ENCODE peak calls at places on chromosomes 2 and 18, in seven cellular contexts. K is adrenal gland, N is A549, C is WERI-Rb-1, Q is GM23248, J is substantia nigra, A is right cardiac atrium. P is an unnamed sample.

GRCh38 chr18:9613550-9614400 is 584 bp downstream of the PPP4R1 start:
- DNase-seq in K (peak), N (no peak), C (peak), Q (peak), J (peak), A (peak), P (peak)

GRCh38 chr2:71453404-71454220 is at the start of gene DYSF:
- DNase-seq in K (peak), N (no peak), C (no peak), Q (peak), J (no peak), A (peak), P (peak)

GRCh38 chr2:128379021-128380005 is 60.6 kb upstream of the HS6ST1 start:
- DNase-seq in K (peak), N (no peak), C (no peak), Q (peak), J (no peak), A (peak), P (no peak)

GRCh38 chr18:9944805-9945204 is 31.0 kb downstream of the VAPA start:
- DNase-seq in K (no peak), N (no peak), C (no peak), Q (no peak), J (no peak), A (no peak), P (no peak)

GRCh38 chr18:24534271-24534670 is 73.8 kb downstream of the HRH4 start:
- DNase-seq in K (no peak), N (no peak), C (peak), Q (no peak), J (no peak), A (no peak), P (no peak)

GRCh38 chr2:5524551-5524950 is 167.6 kb upstream of the SOX11 start:
- DNase-seq in K (no peak), N (no peak), C (no peak), Q (no peak), J (no peak), A (no peak), P (no peak)

GRCh38 chr18:49174478-49174877 is 223.7 kb upstream of the SMAD7 start:
- DNase-seq in K (no peak), N (no peak), C (no peak), Q (peak), J (no peak), A (no peak), P (no peak)

GRCh38 chr2:129764376-129765325 is 214.8 kb upstream of the RAB6C start:
- DNase-seq in K (no peak), N (no peak), C (peak), Q (no peak), J (no peak), A (no peak), P (no peak)

GRCh38 chr2:160463245-160463644 is 30.4 kb downstream of the RBMS1 start:
- DNase-seq in K (no peak), N (no peak), C (no peak), Q (no peak), J (no peak), A (no peak), P (no peak)

GRCh38 chr2:43519711-43520221 is 76.1 kb downstream of the THADA start:
- DNase-seq in K (no peak), N (no peak), C (no peak), Q (peak), J (no peak), A (no peak), P (no peak)

GRCh38 chr2:229642371-229642770 is 72.0 kb downstream of the DNER start:
- DNase-seq in K (peak), N (no peak), C (no peak), Q (no peak), J (no peak), A (peak), P (no peak)

GRCh38 chr2:29963972-29964570 is 42.7 kb upstream of the ALK start:
- DNase-seq in K (no peak), N (no peak), C (no peak), Q (no peak), J (no peak), A (no peak), P (no peak)

GRCh38 chr2:227848146-227848545 is 23.3 kb upstream of the DAW1 start:
- DNase-seq in K (no peak), N (no peak), C (no peak), Q (no peak), J (no peak), A (no peak), P (no peak)

GRCh38 chr2:17539596-17539992 is 902 bp upstream of the VSNL1 start:
- DNase-seq in K (peak), N (no peak), C (peak), Q (peak), J (no peak), A (peak), P (no peak)

GRCh38 chr18:61474918-61475317 is 141.7 kb downstream of the CDH20 start:
- DNase-seq in K (no peak), N (no peak), C (no peak), Q (no peak), J (no peak), A (no peak), P (no peak)

GRCh38 chr2:142755191-142755590 is 122.3 kb upstream of the KYNU start:
- DNase-seq in K (no peak), N (no peak), C (no peak), Q (no peak), J (no peak), A (no peak), P (no peak)

GRCh38 chr2:131056204-131056975 is 36.9 kb downstream of the FAM168B start:
- DNase-seq in K (peak), N (no peak), C (no peak), Q (peak), J (no peak), A (no peak), P (no peak)

DNA sequence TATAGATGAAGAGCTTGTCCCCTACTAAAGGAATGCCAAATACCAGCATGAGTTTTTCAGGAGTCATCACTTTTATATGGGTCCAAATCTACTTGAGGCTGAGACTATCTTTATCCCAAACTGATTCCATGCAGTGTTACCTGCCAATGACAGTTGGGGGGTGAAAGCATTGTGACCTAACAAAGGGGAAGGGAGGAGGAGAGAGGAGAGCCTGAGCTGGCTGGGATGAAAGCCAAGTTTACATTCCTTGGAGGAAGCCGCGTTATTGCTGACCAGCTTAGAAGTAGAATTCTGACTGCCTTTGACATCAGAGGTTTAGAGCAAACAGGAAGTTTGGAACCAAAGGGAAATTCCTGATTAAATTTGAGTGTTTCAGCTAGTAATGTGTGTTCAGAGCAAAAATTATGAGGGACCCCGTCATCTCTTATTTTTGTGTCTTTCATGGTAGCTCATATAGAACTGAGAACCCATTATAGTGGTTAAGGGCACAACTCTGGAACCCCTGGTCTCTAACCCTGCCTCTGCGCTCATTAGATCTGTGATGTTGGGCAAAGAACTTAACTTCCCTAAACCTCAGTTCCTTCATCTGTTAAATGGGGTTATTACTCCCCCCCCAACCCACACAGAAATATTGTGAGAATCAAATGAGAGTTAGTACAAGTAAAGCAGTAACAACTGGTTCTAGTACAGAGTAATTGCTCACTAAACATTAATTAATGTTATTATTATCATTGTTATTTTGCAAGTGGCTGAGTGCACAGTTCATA is 199.3 kb upstream of the EPAS1 start:
- DNase-seq in K (peak), N (peak), C (no peak), Q (peak), J (no peak), A (peak), P (peak)
- H3K27ac ChIP-seq in K (peak), N (peak), C (no peak), Q (peak), J (no peak), A (peak), P (peak)

GRCh38 chr2:100416939-100417744 is at the start of gene CHST10:
- DNase-seq in K (peak), N (peak), C (peak), Q (peak), J (peak), A (peak), P (peak)
- H3K27ac ChIP-seq in K (peak), N (peak), C (peak), Q (no peak), J (peak), A (peak), P (peak)

DNA sequence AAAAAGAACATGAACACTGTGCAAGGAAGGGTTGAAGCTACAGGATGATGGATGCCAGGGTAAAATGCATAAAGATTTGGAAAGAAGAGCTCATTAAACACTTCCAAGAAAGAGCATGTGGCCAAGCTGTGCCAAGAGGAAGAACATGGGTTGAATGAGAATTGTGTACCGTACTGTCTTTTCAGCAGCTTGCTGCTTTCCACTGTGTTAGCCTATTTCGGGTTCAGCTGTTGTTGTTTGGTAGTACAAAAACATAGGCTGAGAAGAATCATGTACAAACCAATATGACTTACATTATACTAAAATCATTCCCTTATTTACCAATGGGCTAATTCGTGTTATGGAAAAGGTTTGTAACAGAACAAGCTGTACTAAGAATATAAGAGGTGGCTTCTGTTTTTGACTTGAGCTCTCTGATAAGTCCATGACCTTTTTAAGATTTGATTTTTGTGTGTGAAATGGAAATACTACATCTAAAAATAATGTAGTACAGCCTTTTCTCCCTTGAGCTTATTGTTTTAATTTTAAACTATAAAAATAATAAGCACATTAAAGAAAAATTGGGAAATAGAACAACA is 188.3 kb upstream of the STON1 start:
- DNase-seq in K (no peak), N (no peak), C (no peak), Q (no peak), J (no peak), A (no peak), P (no peak)
- H3K27ac ChIP-seq in K (peak), N (peak), C (no peak), Q (no peak), J (peak), A (peak), P (peak)

DNA sequence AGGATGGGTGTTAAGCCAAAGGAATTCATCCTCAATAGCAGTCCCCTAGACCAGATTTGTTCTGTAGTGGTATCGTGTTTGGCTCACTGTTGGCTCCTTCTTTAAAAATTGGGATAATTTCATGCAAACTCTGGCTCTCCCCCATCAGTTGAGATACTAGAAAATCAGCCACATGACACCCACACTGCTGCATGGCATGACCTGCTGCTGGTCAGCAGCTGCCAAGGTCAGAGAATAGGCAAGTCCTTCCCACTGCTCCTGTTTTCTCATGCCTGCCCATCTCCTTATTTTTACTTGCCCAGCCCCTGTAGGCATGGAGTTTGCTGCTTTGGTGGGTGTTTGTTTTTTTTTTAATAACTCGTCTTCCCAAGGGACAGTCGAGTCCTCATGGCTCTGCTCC is 1.0 kb upstream of the SNRNP200 start:
- DNase-seq in K (no peak), N (no peak), C (no peak), Q (peak), J (no peak), A (no peak), P (no peak)
- H3K27ac ChIP-seq in K (no peak), N (peak), C (peak), Q (no peak), J (no peak), A (peak), P (no peak)

GRCh38 chr18:63253018-63253417 is 66.6 kb downstream of the BCL2 start:
- DNase-seq in K (no peak), N (no peak), C (no peak), Q (no peak), J (no peak), A (no peak), P (no peak)
- H3K27ac ChIP-seq in K (no peak), N (no peak), C (no peak), Q (no peak), J (no peak), A (no peak), P (peak)

DNA sequence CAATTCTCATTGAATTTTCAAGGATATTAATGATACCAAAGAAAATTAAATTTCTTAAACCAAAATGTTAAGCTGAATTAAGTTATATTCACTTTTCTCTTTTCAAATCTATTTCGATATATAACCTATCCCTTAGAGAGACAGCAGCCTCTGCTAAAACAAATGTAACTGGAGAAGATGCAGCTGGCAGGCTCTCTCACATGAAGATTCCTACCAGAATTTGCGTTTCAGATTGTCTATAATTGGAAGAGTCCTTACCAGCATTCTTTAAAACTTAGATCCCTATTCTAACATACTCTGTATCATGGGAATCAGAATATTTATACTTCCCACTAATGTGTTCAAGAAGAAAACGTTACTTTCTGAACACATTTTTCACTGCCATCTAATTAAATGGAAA is 1.6 kb downstream of the PTPN2 start:
- DNase-seq in K (no peak), N (no peak), C (no peak), Q (peak), J (no peak), A (no peak), P (no peak)
- H3K27ac ChIP-seq in K (peak), N (peak), C (no peak), Q (peak), J (no peak), A (no peak), P (peak)

DNA sequence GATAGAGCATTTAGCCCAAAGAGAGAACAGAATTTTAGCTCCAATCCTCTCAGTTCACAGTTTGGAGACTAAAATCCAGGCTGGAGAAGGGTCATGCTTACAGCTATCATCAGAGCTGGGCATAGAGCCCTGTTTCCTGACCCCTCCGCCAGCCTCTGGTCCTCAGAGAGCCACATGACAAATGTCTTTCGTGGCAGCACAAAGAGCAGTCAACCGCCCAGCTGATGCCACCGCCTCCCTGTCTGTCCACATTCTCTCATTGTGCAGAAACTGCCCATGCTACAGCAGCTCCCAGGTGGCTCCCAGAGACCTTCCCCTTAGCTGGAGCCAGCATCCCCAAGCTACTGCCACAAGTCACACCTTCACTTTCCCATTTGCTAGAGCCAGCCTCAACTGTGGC is 7.6 kb downstream of the KCNK3 start:
- DNase-seq in K (peak), N (no peak), C (no peak), Q (no peak), J (no peak), A (no peak), P (no peak)
- H3K27ac ChIP-seq in K (peak), N (peak), C (no peak), Q (no peak), J (no peak), A (peak), P (no peak)

GRCh38 chr18:4797286-4797685 is 342.2 kb upstream of the DLGAP1 start:
- DNase-seq in K (no peak), N (no peak), C (no peak), Q (no peak), J (no peak), A (no peak), P (no peak)

GRCh38 chr18:4806342-4806741 is 351.2 kb upstream of the DLGAP1 start:
- DNase-seq in K (no peak), N (no peak), C (no peak), Q (no peak), J (no peak), A (no peak), P (no peak)

GRCh38 chr18:4807495-4808293 is 352.6 kb upstream of the DLGAP1 start:
- DNase-seq in K (no peak), N (no peak), C (no peak), Q (no peak), J (no peak), A (no peak), P (no peak)

DNA sequence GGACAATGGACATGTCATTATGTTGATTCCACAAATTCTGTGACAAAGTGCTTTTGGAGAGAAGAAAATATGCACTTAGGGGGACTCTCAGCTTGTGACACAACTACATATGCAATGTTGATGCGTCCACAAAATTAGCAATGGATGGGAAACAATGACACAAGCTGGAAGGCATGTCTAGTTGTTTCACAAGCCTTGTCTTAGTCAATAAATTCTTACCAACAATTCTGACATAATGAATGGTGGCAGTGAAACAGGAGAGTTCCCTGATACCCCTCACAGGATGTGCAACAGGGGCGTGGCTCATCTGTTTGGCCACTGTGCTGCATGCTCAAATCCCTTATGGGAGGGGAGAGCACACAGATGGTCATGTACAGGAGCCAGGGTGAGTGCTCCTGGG is 347.2 kb upstream of the DLGAP1 start:
- DNase-seq in K (no peak), N (no peak), C (no peak), Q (no peak), J (no peak), A (no peak), P (no peak)
- H3K27ac ChIP-seq in K (no peak), N (no peak), C (no peak), Q (no peak), J (no peak), A (no peak), P (no peak)